ENCODE peak calls at places on chromosomes 16 and 17, in ten cellular contexts. One of them, this sample, is unnamed.

GRCh38 chr17:62090021-62090824 is 25.1 kb upstream of the MED13 start:
- DNase-seq in fibroblast of pulmonary artery: no peak
- DNase-seq in foreskin fibroblast: no peak
- DNase-seq in IMR-90: no peak
- DNase-seq in body of pancreas: no peak
- DNase-seq in NB4: no peak
- DNase-seq in fibroblast of the aortic adventitia: no peak
- DNase-seq in uterus: no peak
- DNase-seq in heart left ventricle: no peak
- DNase-seq in HFF-Myc: no peak
- DNase-seq in this sample: no peak

GRCh38 chr17:73705594-73705993 is 61.3 kb upstream of the SDK2 start:
- DNase-seq in fibroblast of pulmonary artery: peak; percentile 7
- DNase-seq in foreskin fibroblast: peak; percentile 22
- DNase-seq in IMR-90: peak; percentile 1
- DNase-seq in body of pancreas: peak; percentile 24
- DNase-seq in NB4: no peak
- DNase-seq in fibroblast of the aortic adventitia: no peak
- DNase-seq in uterus: no peak
- DNase-seq in heart left ventricle: no peak
- DNase-seq in HFF-Myc: peak; percentile 17
- DNase-seq in this sample: peak; percentile 32

GRCh38 chr17:45784583-45785372 is 658 bp downstream of the CRHR1 start:
- DNase-seq in fibroblast of pulmonary artery: no peak
- DNase-seq in foreskin fibroblast: peak; percentile 52
- DNase-seq in IMR-90: no peak
- DNase-seq in body of pancreas: peak; percentile 42
- DNase-seq in NB4: peak; percentile 74
- DNase-seq in fibroblast of the aortic adventitia: no peak
- DNase-seq in uterus: peak; percentile 40
- DNase-seq in heart left ventricle: no peak
- DNase-seq in HFF-Myc: no peak
- DNase-seq in this sample: peak; percentile 29

GRCh38 chr17:8120520-8121443 is 2.5 kb upstream of the ALOXE3 start:
- DNase-seq in fibroblast of pulmonary artery: peak; percentile 73
- DNase-seq in foreskin fibroblast: peak; percentile 85
- DNase-seq in IMR-90: peak; percentile 69
- DNase-seq in body of pancreas: peak; percentile 78
- DNase-seq in NB4: peak; percentile 76
- DNase-seq in fibroblast of the aortic adventitia: peak; percentile 76
- DNase-seq in uterus: peak; percentile 59
- DNase-seq in heart left ventricle: no peak
- DNase-seq in HFF-Myc: no peak
- DNase-seq in this sample: peak; percentile 87

GRCh38 chr16:17475104-17475503 is 4.3 kb upstream of the XYLT1 start:
- DNase-seq in fibroblast of pulmonary artery: no peak
- DNase-seq in foreskin fibroblast: no peak
- DNase-seq in IMR-90: no peak
- DNase-seq in body of pancreas: no peak
- DNase-seq in NB4: no peak
- DNase-seq in fibroblast of the aortic adventitia: no peak
- DNase-seq in uterus: no peak
- DNase-seq in heart left ventricle: no peak
- DNase-seq in HFF-Myc: no peak
- DNase-seq in this sample: no peak

GRCh38 chr17:28406478-28406824 is 439 bp upstream of the SLC46A1 start:
- DNase-seq in fibroblast of pulmonary artery: no peak
- DNase-seq in foreskin fibroblast: no peak
- DNase-seq in IMR-90: no peak
- DNase-seq in body of pancreas: peak; percentile 25
- DNase-seq in NB4: no peak
- DNase-seq in fibroblast of the aortic adventitia: no peak
- DNase-seq in uterus: no peak
- DNase-seq in heart left ventricle: no peak
- DNase-seq in HFF-Myc: no peak
- DNase-seq in this sample: no peak

GRCh38 chr16:67805718-67806427 is 487 bp downstream of the RANBP10 start:
- DNase-seq in fibroblast of pulmonary artery: no peak
- DNase-seq in foreskin fibroblast: peak; percentile 21
- DNase-seq in IMR-90: no peak
- DNase-seq in body of pancreas: no peak
- DNase-seq in NB4: no peak
- DNase-seq in fibroblast of the aortic adventitia: no peak
- DNase-seq in uterus: no peak
- DNase-seq in heart left ventricle: peak; percentile 45
- DNase-seq in HFF-Myc: no peak
- DNase-seq in this sample: peak; percentile 8

GRCh38 chr17:15112881-15113617 is 152.1 kb downstream of the PMP22 start:
- DNase-seq in fibroblast of pulmonary artery: no peak
- DNase-seq in foreskin fibroblast: peak; percentile 69
- DNase-seq in IMR-90: peak; percentile 28
- DNase-seq in body of pancreas: no peak
- DNase-seq in NB4: no peak
- DNase-seq in fibroblast of the aortic adventitia: no peak
- DNase-seq in uterus: no peak
- DNase-seq in heart left ventricle: no peak
- DNase-seq in HFF-Myc: no peak
- DNase-seq in this sample: no peak

GRCh38 chr16:3012246-3012645 is 477 bp upstream of the CLDN9 start:
- DNase-seq in fibroblast of pulmonary artery: no peak
- DNase-seq in foreskin fibroblast: no peak
- DNase-seq in IMR-90: no peak
- DNase-seq in body of pancreas: peak; percentile 70
- DNase-seq in NB4: no peak
- DNase-seq in fibroblast of the aortic adventitia: no peak
- DNase-seq in uterus: no peak
- DNase-seq in heart left ventricle: no peak
- DNase-seq in HFF-Myc: no peak
- DNase-seq in this sample: no peak

GRCh38 chr16:74743668-74744299 is 30.8 kb downstream of the FA2H start:
- DNase-seq in fibroblast of pulmonary artery: peak; percentile 35
- DNase-seq in foreskin fibroblast: peak; percentile 80
- DNase-seq in IMR-90: peak; percentile 79
- DNase-seq in body of pancreas: peak; percentile 99
- DNase-seq in NB4: no peak
- DNase-seq in fibroblast of the aortic adventitia: peak; percentile 68
- DNase-seq in uterus: no peak
- DNase-seq in heart left ventricle: no peak
- DNase-seq in HFF-Myc: no peak
- DNase-seq in this sample: peak; percentile 99

GRCh38 chr17:31549121-31549524 is 157.6 kb downstream of the RAB11FIP4 start:
- DNase-seq in fibroblast of pulmonary artery: no peak
- DNase-seq in foreskin fibroblast: peak; percentile 44
- DNase-seq in IMR-90: no peak
- DNase-seq in body of pancreas: no peak
- DNase-seq in NB4: no peak
- DNase-seq in fibroblast of the aortic adventitia: no peak
- DNase-seq in uterus: no peak
- DNase-seq in heart left ventricle: no peak
- DNase-seq in HFF-Myc: no peak
- DNase-seq in this sample: no peak

GRCh38 chr17:2067559-2067958 is 12.7 kb downstream of the HIC1 start:
- DNase-seq in fibroblast of pulmonary artery: peak; percentile 78
- DNase-seq in foreskin fibroblast: peak; percentile 60
- DNase-seq in IMR-90: peak; percentile 56
- DNase-seq in body of pancreas: no peak
- DNase-seq in NB4: no peak
- DNase-seq in fibroblast of the aortic adventitia: peak; percentile 73
- DNase-seq in uterus: peak; percentile 53
- DNase-seq in heart left ventricle: peak; percentile 61
- DNase-seq in HFF-Myc: peak; percentile 89
- DNase-seq in this sample: no peak

GRCh38 chr17:15123593-15124590 is 141.2 kb downstream of the PMP22 start:
- DNase-seq in fibroblast of pulmonary artery: no peak
- DNase-seq in foreskin fibroblast: peak; percentile 98
- DNase-seq in IMR-90: peak; percentile 76
- DNase-seq in body of pancreas: no peak
- DNase-seq in NB4: no peak
- DNase-seq in fibroblast of the aortic adventitia: peak; percentile 54
- DNase-seq in uterus: no peak
- DNase-seq in heart left ventricle: no peak
- DNase-seq in HFF-Myc: peak; percentile 92
- DNase-seq in this sample: no peak

GRCh38 chr17:48530887-48531272 is at the start of gene HOXB1:
- DNase-seq in fibroblast of pulmonary artery: no peak
- DNase-seq in foreskin fibroblast: no peak
- DNase-seq in IMR-90: no peak
- DNase-seq in body of pancreas: no peak
- DNase-seq in NB4: no peak
- DNase-seq in fibroblast of the aortic adventitia: no peak
- DNase-seq in uterus: no peak
- DNase-seq in heart left ventricle: no peak
- DNase-seq in HFF-Myc: no peak
- DNase-seq in this sample: no peak
- H3K4me3 ChIP-seq in fibroblast of pulmonary artery: no peak within 1 kb of the TSS
- H3K4me3 ChIP-seq in foreskin fibroblast: no peak within 1 kb of the TSS
- H3K4me3 ChIP-seq in IMR-90: no peak within 1 kb of the TSS
- H3K4me3 ChIP-seq in body of pancreas: no peak within 1 kb of the TSS
- H3K4me3 ChIP-seq in NB4: no peak within 1 kb of the TSS
- H3K4me3 ChIP-seq in fibroblast of the aortic adventitia: no peak within 1 kb of the TSS
- H3K4me3 ChIP-seq in uterus: no peak within 1 kb of the TSS
- H3K4me3 ChIP-seq in heart left ventricle: no peak within 1 kb of the TSS
- H3K4me3 ChIP-seq in HFF-Myc: no peak within 1 kb of the TSS
- H3K4me3 ChIP-seq in this sample: no peak within 1 kb of the TSS

GRCh38 chr17:4600563-4600962 is 16.2 kb downstream of the SMTNL2 start:
- DNase-seq in fibroblast of pulmonary artery: no peak
- DNase-seq in foreskin fibroblast: no peak
- DNase-seq in IMR-90: no peak
- DNase-seq in body of pancreas: no peak
- DNase-seq in NB4: no peak
- DNase-seq in fibroblast of the aortic adventitia: no peak
- DNase-seq in uterus: no peak
- DNase-seq in heart left ventricle: peak; percentile 91
- DNase-seq in HFF-Myc: no peak
- DNase-seq in this sample: no peak
- TF ChIP-seq CTCF in fibroblast of pulmonary artery: no peak
- TF ChIP-seq CTCF in foreskin fibroblast: no peak
- TF ChIP-seq CTCF in IMR-90: no peak
- TF ChIP-seq CTCF in body of pancreas: no peak
- TF ChIP-seq CTCF in NB4: no peak
- TF ChIP-seq CTCF in fibroblast of the aortic adventitia: no peak
- TF ChIP-seq CTCF in uterus: no peak
- TF ChIP-seq CTCF in heart left ventricle: no peak
- TF ChIP-seq CTCF in HFF-Myc: no peak
- TF ChIP-seq CTCF in this sample: no peak

DNA sequence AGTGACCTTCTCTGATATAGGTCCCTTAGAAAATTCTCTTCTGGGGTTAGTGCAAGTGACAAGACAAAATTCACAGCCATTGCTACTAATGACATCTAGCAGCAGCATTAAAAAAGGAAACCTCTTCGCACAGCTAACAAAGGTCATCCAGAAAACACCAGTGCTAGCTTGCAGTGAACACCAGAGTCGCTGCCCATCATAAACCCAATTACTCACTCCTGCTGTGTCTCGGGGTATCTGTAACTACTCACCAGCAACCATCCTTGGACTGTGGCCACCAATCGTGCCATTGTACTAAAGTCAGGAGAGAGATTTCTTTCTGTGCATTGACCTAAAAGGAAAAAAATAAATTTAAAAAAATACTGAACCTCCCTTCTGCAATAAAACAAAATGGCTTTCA is 1494.7 kb upstream of the CDH8 start:
- DNase-seq in fibroblast of pulmonary artery: no peak
- DNase-seq in foreskin fibroblast: no peak
- DNase-seq in IMR-90: no peak
- DNase-seq in body of pancreas: no peak
- DNase-seq in NB4: no peak
- DNase-seq in fibroblast of the aortic adventitia: no peak
- DNase-seq in uterus: no peak
- DNase-seq in heart left ventricle: peak; percentile 26
- DNase-seq in HFF-Myc: no peak
- DNase-seq in this sample: no peak
- H3K4me3 ChIP-seq in fibroblast of pulmonary artery: no peak overlapping the region
- H3K4me3 ChIP-seq in foreskin fibroblast: no peak overlapping the region
- H3K4me3 ChIP-seq in IMR-90: no peak overlapping the region
- H3K4me3 ChIP-seq in body of pancreas: no peak overlapping the region
- H3K4me3 ChIP-seq in NB4: no peak overlapping the region
- H3K4me3 ChIP-seq in fibroblast of the aortic adventitia: no peak overlapping the region
- H3K4me3 ChIP-seq in uterus: no peak overlapping the region
- H3K4me3 ChIP-seq in heart left ventricle: no peak overlapping the region
- H3K4me3 ChIP-seq in HFF-Myc: no peak overlapping the region
- H3K4me3 ChIP-seq in this sample: no peak overlapping the region

GRCh38 chr16:51050379-51050710 is 100.7 kb downstream of the SALL1 start:
- DNase-seq in fibroblast of pulmonary artery: no peak
- DNase-seq in foreskin fibroblast: no peak
- DNase-seq in IMR-90: no peak
- DNase-seq in body of pancreas: no peak
- DNase-seq in NB4: no peak
- DNase-seq in fibroblast of the aortic adventitia: no peak
- DNase-seq in uterus: no peak
- DNase-seq in heart left ventricle: no peak
- DNase-seq in HFF-Myc: no peak
- DNase-seq in this sample: no peak

GRCh38 chr16:51049276-51049675 is 101.8 kb downstream of the SALL1 start:
- DNase-seq in fibroblast of pulmonary artery: no peak
- DNase-seq in foreskin fibroblast: no peak
- DNase-seq in IMR-90: no peak
- DNase-seq in body of pancreas: no peak
- DNase-seq in NB4: no peak
- DNase-seq in fibroblast of the aortic adventitia: no peak
- DNase-seq in uterus: no peak
- DNase-seq in heart left ventricle: no peak
- DNase-seq in HFF-Myc: no peak
- DNase-seq in this sample: peak; percentile 2

GRCh38 chr16:51051671-51052070 is 99.4 kb downstream of the SALL1 start:
- DNase-seq in fibroblast of pulmonary artery: no peak
- DNase-seq in foreskin fibroblast: no peak
- DNase-seq in IMR-90: no peak
- DNase-seq in body of pancreas: no peak
- DNase-seq in NB4: no peak
- DNase-seq in fibroblast of the aortic adventitia: no peak
- DNase-seq in uterus: no peak
- DNase-seq in heart left ventricle: no peak
- DNase-seq in HFF-Myc: no peak
- DNase-seq in this sample: no peak

GRCh38 chr16:51048544-51048943 is 102.5 kb downstream of the SALL1 start:
- DNase-seq in fibroblast of pulmonary artery: no peak
- DNase-seq in foreskin fibroblast: no peak
- DNase-seq in IMR-90: peak; percentile 2
- DNase-seq in body of pancreas: no peak
- DNase-seq in NB4: peak; percentile 75
- DNase-seq in fibroblast of the aortic adventitia: no peak
- DNase-seq in uterus: no peak
- DNase-seq in heart left ventricle: no peak
- DNase-seq in HFF-Myc: no peak
- DNase-seq in this sample: peak; percentile 7

DNA sequence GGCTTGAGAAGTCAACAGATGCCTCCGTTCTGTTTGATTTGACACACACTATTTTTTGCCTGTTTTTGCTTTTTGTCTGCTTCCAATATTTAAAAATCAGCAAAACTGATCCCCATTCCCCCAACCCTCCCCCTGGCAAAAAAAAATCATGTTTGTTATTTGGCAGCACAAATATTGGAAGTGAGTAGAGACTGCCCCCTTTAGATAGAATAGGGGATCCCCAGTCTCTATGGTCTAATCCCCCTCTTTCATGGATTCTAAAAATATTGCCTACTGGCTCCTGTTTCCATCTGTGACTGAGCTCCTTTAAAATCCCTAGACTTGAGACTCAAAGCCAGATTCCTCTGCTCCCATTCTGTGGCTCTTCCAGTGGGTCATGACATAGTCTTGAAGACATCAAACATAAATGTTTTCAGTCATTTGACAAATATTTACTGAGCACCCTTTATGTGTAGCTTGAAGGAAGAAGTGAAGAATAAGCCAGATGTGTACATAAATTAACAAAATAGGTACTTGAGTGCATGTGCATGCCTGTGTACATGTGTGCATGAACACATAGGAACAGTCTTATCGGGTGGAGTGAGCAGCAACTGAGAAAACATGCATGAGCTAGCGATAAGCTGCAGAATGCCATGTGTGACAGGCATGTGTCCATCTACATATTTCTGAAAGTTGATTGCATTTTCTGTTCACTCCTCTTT is 101.2 kb downstream of the SALL1 start:
- DNase-seq in fibroblast of pulmonary artery: no peak
- DNase-seq in foreskin fibroblast: no peak
- DNase-seq in IMR-90: no peak
- DNase-seq in body of pancreas: no peak
- DNase-seq in NB4: peak; percentile 15
- DNase-seq in fibroblast of the aortic adventitia: no peak
- DNase-seq in uterus: no peak
- DNase-seq in heart left ventricle: no peak
- DNase-seq in HFF-Myc: no peak
- DNase-seq in this sample: no peak
- TF ChIP-seq CTCF in fibroblast of pulmonary artery: no peak
- TF ChIP-seq CTCF in foreskin fibroblast: no peak
- TF ChIP-seq CTCF in IMR-90: no peak
- TF ChIP-seq CTCF in body of pancreas: no peak
- TF ChIP-seq CTCF in NB4: peak; percentile 17
- TF ChIP-seq CTCF in fibroblast of the aortic adventitia: no peak
- TF ChIP-seq CTCF in uterus: no peak
- TF ChIP-seq CTCF in heart left ventricle: no peak
- TF ChIP-seq CTCF in HFF-Myc: no peak
- TF ChIP-seq CTCF in this sample: no peak